ENCODE peak calls at places on chromosomes 11 and 22, in nine cellular contexts. O, D, N, Y, I, H, U, W and M are unnamed samples.

GRCh38 chr11:92249156-92249753 is 24.6 kb downstream of the FAT3 start:
- DNase-seq in O (no peak), D (no peak), N (no peak), Y (no peak), I (no peak), H (no peak), U (no peak), W (no peak), M (peak)

GRCh38 chr11:9039194-9039593 is 35.4 kb upstream of the NRIP3 start:
- DNase-seq in O (no peak), D (no peak), N (peak), Y (peak), I (no peak), H (peak), U (no peak), W (no peak), M (no peak)

GRCh38 chr22:24176630-24177029 is 4.7 kb upstream of the SUSD2 start:
- DNase-seq in O (no peak), D (no peak), N (no peak), Y (no peak), I (no peak), H (no peak), U (no peak), W (no peak), M (no peak)

GRCh38 chr22:28907311-28908008 is 24.1 kb downstream of the ZNRF3 start:
- DNase-seq in O (peak), D (no peak), N (no peak), Y (no peak), I (peak), H (peak), U (no peak), W (no peak), M (no peak)

GRCh38 chr22:45291061-45291930 is 6.5 kb downstream of the UPK3A start:
- DNase-seq in O (no peak), D (no peak), N (no peak), Y (no peak), I (no peak), H (no peak), U (no peak), W (no peak), M (no peak)

GRCh38 chr11:126317681-126318641 is 14.1 kb downstream of the DCPS start:
- DNase-seq in O (no peak), D (peak), N (no peak), Y (no peak), I (peak), H (peak), U (peak), W (no peak), M (no peak)

GRCh38 chr11:12076840-12077534 is 33.4 kb upstream of the MICAL2 start:
- DNase-seq in O (no peak), D (peak), N (no peak), Y (no peak), I (peak), H (no peak), U (no peak), W (no peak), M (no peak)

GRCh38 chr11:117214404-117215110 is 15.4 kb downstream of the TAGLN start:
- DNase-seq in O (no peak), D (no peak), N (no peak), Y (no peak), I (no peak), H (no peak), U (no peak), W (no peak), M (no peak)

GRCh38 chr11:96331556-96332168 is 11.3 kb downstream of the MAML2 start:
- DNase-seq in O (no peak), D (no peak), N (no peak), Y (no peak), I (peak), H (no peak), U (no peak), W (no peak), M (no peak)

GRCh38 chr11:20117291-20117690 is 43.0 kb downstream of the DBX1 start:
- DNase-seq in O (no peak), D (no peak), N (no peak), Y (no peak), I (no peak), H (no peak), U (no peak), W (no peak), M (no peak)